ENCODE peak calls at places on chromosomes 16 and 17, in nine cellular contexts. A, G, W, S, E, H, O, M and V are unnamed samples.

GRCh38 chr16:31871510-31871909 is 2.1 kb upstream of the ZNF267 start:
- DNase-seq in A (no peak), G (no peak), W (no peak), S (no peak), E (no peak), H (no peak), O (no peak), M (no peak), V (no peak)

GRCh38 chr16:73430138-73430537 is 382.2 kb upstream of the ZFHX3 start:
- DNase-seq in A (no peak), G (no peak), W (no peak), S (no peak), E (no peak), H (no peak), O (no peak), M (no peak), V (no peak)

GRCh38 chr17:14308965-14309879 is 8.3 kb downstream of the HS3ST3B1 start:
- DNase-seq in A (peak; percentile 98), G (peak; percentile 92), W (peak; percentile 89), S (peak; percentile 96), E (peak; percentile 75), H (peak; percentile 97), O (peak; percentile 95), M (no peak), V (peak; percentile 94)

GRCh38 chr16:46607529-46607928 is 13.7 kb downstream of the SHCBP1 start:
- DNase-seq in A (no peak), G (peak; percentile 88), W (no peak), S (peak; percentile 85), E (peak; percentile 45), H (no peak), O (no peak), M (no peak), V (peak; percentile 68)

GRCh38 chr16:87657621-87658192 is 55.4 kb downstream of the JPH3 start:
- DNase-seq in A (no peak), G (no peak), W (no peak), S (no peak), E (peak; percentile 43), H (no peak), O (no peak), M (no peak), V (no peak)

GRCh38 chr17:38730526-38731379 is 612 bp downstream of the CISD3 start:
- DNase-seq in A (no peak), G (peak; percentile 62), W (no peak), S (peak; percentile 69), E (peak; percentile 71), H (peak; percentile 38), O (peak; percentile 84), M (no peak), V (peak; percentile 57)

GRCh38 chr16:48384305-48384981 is 770 bp downstream of the SIAH1 start:
- DNase-seq in A (peak; percentile 64), G (peak; percentile 73), W (peak; percentile 63), S (peak; percentile 75), E (peak; percentile 48), H (peak; percentile 75), O (peak; percentile 42), M (no peak), V (no peak)

GRCh38 chr16:78161023-78161729 is 61.7 kb downstream of the WWOX start:
- DNase-seq in A (no peak), G (no peak), W (no peak), S (no peak), E (no peak), H (no peak), O (no peak), M (no peak), V (no peak)

GRCh38 chr16:69110406-69110805 is 5.0 kb downstream of the HAS3 start:
- DNase-seq in A (no peak), G (no peak), W (no peak), S (no peak), E (no peak), H (no peak), O (no peak), M (no peak), V (no peak)

GRCh38 chr17:35241520-35241919 is 1.4 kb upstream of the SLFN5 start:
- DNase-seq in A (no peak), G (no peak), W (no peak), S (no peak), E (no peak), H (no peak), O (no peak), M (no peak), V (no peak)

GRCh38 chr17:3732171-3732570 is 8.5 kb downstream of the HASPIN start:
- DNase-seq in A (no peak), G (peak; percentile 59), W (no peak), S (no peak), E (no peak), H (no peak), O (no peak), M (no peak), V (peak; percentile 58)

GRCh38 chr17:64077409-64077808 is 52.5 kb downstream of the ERN1 start:
- DNase-seq in A (no peak), G (peak; percentile 48), W (peak; percentile 97), S (no peak), E (no peak), H (no peak), O (no peak), M (no peak), V (no peak)

GRCh38 chr17:47703671-47704070 is 9.7 kb downstream of the TBKBP1 start:
- DNase-seq in A (no peak), G (no peak), W (no peak), S (no peak), E (no peak), H (no peak), O (no peak), M (no peak), V (no peak)

GRCh38 chr17:32491371-32492280 is 4.8 kb downstream of the CDK5R1 start:
- DNase-seq in A (no peak), G (no peak), W (no peak), S (no peak), E (peak; percentile 41), H (no peak), O (no peak), M (no peak), V (no peak)

GRCh38 chr17:699350-699749 is 15.3 kb downstream of the VPS53 start:
- DNase-seq in A (no peak), G (peak; percentile 32), W (no peak), S (no peak), E (no peak), H (no peak), O (no peak), M (no peak), V (no peak)

GRCh38 chr17:81927145-81927652 is 336 bp downstream of the MAFG start:
- DNase-seq in A (no peak), G (no peak), W (no peak), S (no peak), E (no peak), H (no peak), O (no peak), M (no peak), V (no peak)

GRCh38 chr17:19313066-19313745 is 49.3 kb downstream of the B9D1 start:
- DNase-seq in A (no peak), G (no peak), W (no peak), S (no peak), E (no peak), H (no peak), O (no peak), M (no peak), V (no peak)

GRCh38 chr17:18994626-18995025 is 9.9 kb downstream of the FAM83G start:
- DNase-seq in A (no peak), G (peak; percentile 74), W (no peak), S (no peak), E (no peak), H (no peak), O (no peak), M (no peak), V (no peak)

GRCh38 chr17:42276609-42277341 is 584 bp upstream of the STAT5B start:
- DNase-seq in A (peak; percentile 62), G (peak; percentile 85), W (peak; percentile 82), S (peak; percentile 81), E (peak; percentile 79), H (peak; percentile 39), O (peak; percentile 50), M (peak; percentile 14), V (peak; percentile 90)

GRCh38 chr16:29745853-29746345 is at the start of gene C16orf54:
- DNase-seq in A (no peak), G (no peak), W (peak; percentile 99), S (no peak), E (peak; percentile 36), H (no peak), O (peak; percentile 72), M (no peak), V (no peak)

GRCh38 chr17:39014795-39015545 is 47.8 kb upstream of the FBXO47 start:
- DNase-seq in A (no peak), G (no peak), W (peak; percentile 61), S (no peak), E (no peak), H (no peak), O (no peak), M (no peak), V (no peak)

GRCh38 chr17:7838291-7839075 is 4.5 kb downstream of the KDM6B start:
- DNase-seq in A (no peak), G (peak; percentile 88), W (peak; percentile 74), S (peak; percentile 73), E (peak; percentile 51), H (peak; percentile 52), O (no peak), M (peak; percentile 6), V (peak; percentile 52)

GRCh38 chr16:49382916-49383315 is 9.3 kb downstream of the C16orf78 start:
- DNase-seq in A (no peak), G (no peak), W (no peak), S (no peak), E (no peak), H (no peak), O (no peak), M (no peak), V (no peak)

GRCh38 chr16:24721830-24722238 is 7.6 kb upstream of the TNRC6A start:
- DNase-seq in A (no peak), G (no peak), W (no peak), S (no peak), E (peak; percentile 54), H (no peak), O (no peak), M (no peak), V (no peak)

GRCh38 chr17:27586203-27586701 is 44.7 kb upstream of the LGALS9 start:
- DNase-seq in A (no peak), G (no peak), W (no peak), S (peak; percentile 88), E (peak; percentile 51), H (no peak), O (no peak), M (no peak), V (peak; percentile 35)

GRCh38 chr16:80656731-80657150 is 115.9 kb downstream of the DYNLRB2 start:
- DNase-seq in A (no peak), G (no peak), W (no peak), S (no peak), E (no peak), H (no peak), O (no peak), M (no peak), V (no peak)

GRCh38 chr16:1789643-1790045 is 3.9 kb downstream of the IGFALS start:
- DNase-seq in A (no peak), G (no peak), W (peak; percentile 35), S (no peak), E (no peak), H (peak; percentile 3), O (no peak), M (no peak), V (no peak)

GRCh38 chr17:319266-319665 is 33.3 kb downstream of the RPH3AL start:
- DNase-seq in A (no peak), G (no peak), W (no peak), S (no peak), E (no peak), H (no peak), O (no peak), M (no peak), V (no peak)